ENCODE peak calls at places on chromosomes 12 and 14, in nine cellular contexts. X, R, D, I, F, P, B, V and A are unnamed samples.

GRCh38 chr12:50549885-50550284 is 45.1 kb downstream of the DIP2B start:
- DNase-seq in F (no peak), R (no peak), B (no peak), P (no peak), D (no peak), V (no peak), I (no peak), X (no peak), A (no peak)

GRCh38 chr14:89418452-89418851 is 1.4 kb upstream of the FOXN3 start:
- DNase-seq in I (no peak), X (no peak), F (no peak), V (no peak), D (no peak), B (no peak), P (peak), R (no peak), A (no peak)

GRCh38 chr14:100524933-100525243 is 62.3 kb downstream of the BEGAIN start:
- DNase-seq in X (peak), F (no peak), V (no peak), I (no peak), B (no peak), R (peak), P (no peak), D (no peak), A (peak)

GRCh38 chr14:98945611-98946570 is 326.1 kb downstream of the BCL11B start:
- DNase-seq in R (no peak), V (no peak), P (no peak), I (no peak), F (no peak), X (no peak), B (no peak), D (no peak), A (no peak)

GRCh38 chr12:27922591-27923139 is 49.9 kb downstream of the PTHLH start:
- DNase-seq in X (no peak), I (peak), V (peak), D (no peak), R (peak), P (peak), F (peak), B (no peak), A (no peak)

GRCh38 chr12:105420659-105421240 is 90.3 kb downstream of the C12orf75 start:
- DNase-seq in P (peak), V (peak), F (peak), R (peak), I (peak), D (peak), X (peak), B (peak), A (peak)

GRCh38 chr12:119296535-119296934 is 38.0 kb upstream of the CCDC60 start:
- DNase-seq in X (no peak), I (no peak), F (no peak), B (no peak), V (no peak), R (no peak), P (no peak), D (no peak), A (no peak)

GRCh38 chr12:117032593-117033381 is 66.4 kb downstream of the TESC start:
- DNase-seq in F (no peak), R (peak), P (no peak), D (no peak), V (no peak), B (no peak), X (peak), I (no peak), A (no peak)

GRCh38 chr14:26596722-26597030 is 1.2 kb downstream of the NOVA1 start:
- DNase-seq in F (no peak), X (peak), P (peak), R (no peak), B (no peak), D (peak), V (peak), I (peak), A (no peak)

GRCh38 chr12:31740618-31741017 is 11.8 kb upstream of the AMN1 start:
- DNase-seq in R (no peak), X (no peak), P (no peak), V (peak), B (no peak), I (no peak), D (no peak), F (no peak), A (no peak)

GRCh38 chr12:51262758-51263177 is 7.4 kb downstream of the SMAGP start:
- DNase-seq in D (no peak), F (peak), P (peak), X (peak), R (peak), B (peak), I (peak), V (peak), A (no peak)

GRCh38 chr14:99252940-99253868 is 18.8 kb downstream of the BCL11B start:
- DNase-seq in X (no peak), P (no peak), D (no peak), B (no peak), I (no peak), F (no peak), V (no peak), R (no peak), A (no peak)

GRCh38 chr12:3944620-3945019 is 71.4 kb upstream of the PARP11 start:
- DNase-seq in R (no peak), I (no peak), B (no peak), F (no peak), V (no peak), P (no peak), D (no peak), X (peak), A (no peak)

GRCh38 chr14:85587152-85587697 is 57.3 kb downstream of the FLRT2 start:
- DNase-seq in P (no peak), V (peak), I (peak), R (no peak), B (peak), F (peak), X (no peak), D (no peak), A (no peak)

GRCh38 chr12:4736048-4736447 is 15.8 kb downstream of the GALNT8 start:
- DNase-seq in X (no peak), R (no peak), D (no peak), V (no peak), P (no peak), F (no peak), B (no peak), I (no peak), A (no peak)

GRCh38 chr14:69288001-69288771 is 28.2 kb downstream of the GALNT16 start:
- DNase-seq in B (peak), V (no peak), D (peak), X (no peak), P (peak), F (peak), I (peak), R (peak), A (no peak)
- TF ChIP-seq CTCF in B (peak), V (peak), D (peak), X (no peak), P (peak), F (peak), I (peak), R (peak), A (peak)

DNA sequence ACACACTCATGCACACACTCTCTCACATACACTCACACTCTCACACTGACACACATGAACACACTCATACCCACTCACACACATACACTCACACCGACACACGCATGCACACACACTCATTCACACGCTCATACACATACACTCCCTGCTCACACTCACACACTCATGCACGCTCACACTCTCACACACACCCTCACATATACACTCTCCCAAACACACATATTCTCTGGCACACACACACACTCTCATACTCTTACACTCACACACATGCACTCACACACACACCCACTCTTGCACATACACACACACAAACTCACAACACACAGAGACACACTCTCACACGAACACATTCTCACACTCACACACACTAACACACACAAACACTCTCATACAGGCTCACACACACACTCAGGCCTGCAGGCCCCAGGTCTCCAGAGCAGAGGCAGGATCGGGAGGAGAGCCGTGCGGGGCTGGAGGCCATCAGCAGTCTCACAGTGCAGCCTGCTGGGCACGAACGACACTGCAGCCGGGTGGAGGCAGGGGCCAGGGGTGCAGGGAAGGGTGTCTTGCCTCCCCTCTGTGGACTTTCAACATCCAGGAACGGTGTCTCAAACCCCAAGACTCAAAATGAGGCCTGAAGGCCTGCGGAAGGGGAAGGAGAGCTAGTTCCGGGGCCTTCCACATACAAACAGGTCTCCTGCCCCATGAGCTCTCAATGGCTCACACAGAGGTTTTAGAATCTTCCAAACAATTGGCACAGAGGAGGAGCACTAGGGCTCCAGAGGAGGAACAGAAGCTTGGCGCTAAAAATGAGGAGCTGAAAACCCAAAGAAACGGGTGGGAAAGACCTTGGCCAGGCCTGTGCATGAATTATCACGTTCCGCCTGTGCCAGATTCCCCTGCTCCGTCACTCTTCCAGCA is 148.6 kb downstream of the ANO2 start:
- DNase-seq in D (peak), I (peak), V (no peak), B (no peak), R (peak), F (no peak), X (peak), P (no peak), A (peak)
- TF ChIP-seq CTCF in D (peak), I (peak), V (peak), B (peak), R (peak), F (no peak), X (peak), P (no peak), A (peak)

GRCh38 chr14:97218713-97219355 is 421.7 kb downstream of the VRK1 start:
- DNase-seq in X (peak), V (peak), B (no peak), P (no peak), D (no peak), F (no peak), I (no peak), R (no peak), A (peak)
- TF ChIP-seq CTCF in X (no peak), V (no peak), B (no peak), P (no peak), D (no peak), F (no peak), I (no peak), R (no peak), A (peak)

DNA sequence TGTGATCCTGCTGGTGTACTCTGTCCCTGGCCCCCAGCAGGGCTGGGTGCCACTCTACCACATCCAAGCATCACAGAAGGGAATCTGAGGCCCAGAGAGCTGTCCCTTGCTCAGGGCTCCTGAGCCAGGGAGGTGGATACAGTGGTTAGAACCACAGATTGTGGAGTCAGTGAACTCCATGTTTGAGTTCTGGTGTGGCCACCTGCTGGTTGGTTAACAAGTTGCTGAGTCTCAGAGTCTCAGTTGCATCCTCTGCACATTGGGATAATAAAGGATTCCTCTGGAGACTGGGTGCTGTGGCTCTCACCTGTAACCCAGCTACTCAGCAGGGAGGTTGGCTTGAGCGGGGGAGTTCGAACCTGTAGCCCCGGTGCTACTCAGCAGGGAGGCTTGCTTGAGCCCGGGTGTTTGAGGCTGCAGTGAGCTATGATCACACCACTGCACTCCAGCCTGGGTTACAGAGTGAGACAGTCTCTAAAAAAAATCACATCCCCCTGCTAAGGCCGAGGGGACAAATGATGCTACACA is 39.4 kb downstream of the MVK start:
- DNase-seq in F (peak), X (peak), P (no peak), B (no peak), I (peak), R (no peak), V (peak), D (no peak), A (no peak)
- TF ChIP-seq CTCF in F (peak), X (no peak), P (no peak), B (peak), I (peak), R (no peak), V (peak), D (peak), A (peak)

DNA sequence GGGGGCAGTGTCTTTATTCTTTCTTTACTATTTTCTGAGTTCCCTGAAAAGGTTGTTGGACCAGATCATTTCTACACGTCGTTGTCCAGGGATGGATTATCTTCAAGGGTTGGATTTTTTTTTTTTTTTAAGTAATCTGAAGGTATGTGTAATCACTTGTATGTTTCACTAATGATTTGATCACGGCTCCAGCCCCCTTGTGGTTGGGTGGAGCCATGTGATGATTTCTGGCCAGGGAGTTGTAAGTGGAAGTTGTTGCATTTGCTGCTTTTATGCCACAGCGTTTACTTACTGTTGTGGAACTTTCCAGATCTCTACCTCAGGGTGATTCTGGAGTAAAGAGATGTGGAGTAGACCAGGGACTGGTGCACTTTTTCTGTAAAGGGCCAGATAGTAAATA is 390.3 kb downstream of the AACS start:
- DNase-seq in P (no peak), F (peak), V (no peak), B (no peak), R (no peak), D (no peak), I (no peak), X (no peak), A (no peak)
- TF ChIP-seq CTCF in P (no peak), F (no peak), V (no peak), B (no peak), R (no peak), D (no peak), I (no peak), X (peak), A (peak)